ENCODE peak calls at places on chromosomes 7 and 10, in nine cellular contexts. One of them, this sample, is unnamed.

GRCh38 chr10:25745976-25746375 is 188.1 kb upstream of the MYO3A start:
- DNase-seq in aorta: no peak
- DNase-seq in neural progenitor cell: peak; percentile 8
- DNase-seq in right lobe of liver: no peak
- DNase-seq in GM12864: no peak
- DNase-seq in SJSA1: no peak
- DNase-seq in A549: no peak
- DNase-seq in PC-3: peak; percentile 38
- DNase-seq in Peyer's patch: no peak
- DNase-seq in this sample: peak; percentile 6

GRCh38 chr7:51303142-51303525 is 13.5 kb downstream of the COBL start:
- DNase-seq in GM12864: no peak
- DNase-seq in A549: no peak
- DNase-seq in right lobe of liver: no peak
- DNase-seq in PC-3: peak; percentile 45
- DNase-seq in Peyer's patch: no peak
- DNase-seq in aorta: no peak
- DNase-seq in SJSA1: no peak
- DNase-seq in neural progenitor cell: no peak
- DNase-seq in this sample: no peak

GRCh38 chr10:3225589-3225988 is 53.0 kb upstream of the PITRM1 start:
- DNase-seq in right lobe of liver: no peak
- DNase-seq in GM12864: no peak
- DNase-seq in Peyer's patch: no peak
- DNase-seq in A549: no peak
- DNase-seq in neural progenitor cell: no peak
- DNase-seq in SJSA1: no peak
- DNase-seq in PC-3: peak; percentile 15
- DNase-seq in aorta: no peak
- DNase-seq in this sample: peak; percentile 63

GRCh38 chr7:74134117-74134539 is 40.0 kb upstream of the EIF4H start:
- DNase-seq in SJSA1: no peak
- DNase-seq in PC-3: no peak
- DNase-seq in neural progenitor cell: no peak
- DNase-seq in GM12864: no peak
- DNase-seq in aorta: no peak
- DNase-seq in Peyer's patch: no peak
- DNase-seq in right lobe of liver: no peak
- DNase-seq in A549: no peak
- DNase-seq in this sample: peak; percentile 29

GRCh38 chr10:70053212-70053895 is 708 bp downstream of the MACROH2A2 start:
- DNase-seq in A549: no peak
- DNase-seq in PC-3: peak; percentile 41
- DNase-seq in SJSA1: no peak
- DNase-seq in right lobe of liver: peak; percentile 64
- DNase-seq in Peyer's patch: peak; percentile 55
- DNase-seq in aorta: no peak
- DNase-seq in neural progenitor cell: peak; percentile 58
- DNase-seq in GM12864: no peak
- DNase-seq in this sample: peak; percentile 50

GRCh38 chr10:92880233-92880861 is 32.0 kb downstream of the EXOC6 start:
- DNase-seq in A549: peak; percentile 30
- DNase-seq in SJSA1: no peak
- DNase-seq in neural progenitor cell: peak; percentile 59
- DNase-seq in PC-3: peak; percentile 60
- DNase-seq in Peyer's patch: no peak
- DNase-seq in aorta: no peak
- DNase-seq in right lobe of liver: no peak
- DNase-seq in GM12864: peak; percentile 10
- DNase-seq in this sample: peak; percentile 79

GRCh38 chr7:111529507-111530355 is 32.6 kb downstream of the IMMP2L start:
- DNase-seq in right lobe of liver: no peak
- DNase-seq in aorta: no peak
- DNase-seq in A549: no peak
- DNase-seq in PC-3: peak; percentile 83
- DNase-seq in Peyer's patch: no peak
- DNase-seq in neural progenitor cell: no peak
- DNase-seq in SJSA1: no peak
- DNase-seq in GM12864: no peak
- DNase-seq in this sample: peak; percentile 14

GRCh38 chr10:114271014-114271778 is 32.1 kb downstream of the VWA2 start:
- DNase-seq in aorta: no peak
- DNase-seq in Peyer's patch: no peak
- DNase-seq in SJSA1: peak; percentile 83
- DNase-seq in PC-3: peak; percentile 61
- DNase-seq in GM12864: no peak
- DNase-seq in A549: no peak
- DNase-seq in right lobe of liver: no peak
- DNase-seq in neural progenitor cell: no peak
- DNase-seq in this sample: no peak

GRCh38 chr10:49749144-49749543 is 13.0 kb downstream of the OGDHL start:
- DNase-seq in neural progenitor cell: no peak
- DNase-seq in PC-3: no peak
- DNase-seq in aorta: no peak
- DNase-seq in SJSA1: no peak
- DNase-seq in right lobe of liver: no peak
- DNase-seq in GM12864: no peak
- DNase-seq in A549: no peak
- DNase-seq in Peyer's patch: no peak
- DNase-seq in this sample: no peak

GRCh38 chr10:43059336-43059720 is 17.5 kb upstream of the RET start:
- DNase-seq in Peyer's patch: no peak
- DNase-seq in PC-3: no peak
- DNase-seq in aorta: no peak
- DNase-seq in SJSA1: no peak
- DNase-seq in A549: no peak
- DNase-seq in GM12864: no peak
- DNase-seq in neural progenitor cell: no peak
- DNase-seq in right lobe of liver: peak; percentile 18
- DNase-seq in this sample: no peak

GRCh38 chr10:71650397-71650796 is 69.2 kb downstream of the C10orf105 start:
- DNase-seq in GM12864: no peak
- DNase-seq in aorta: no peak
- DNase-seq in SJSA1: no peak
- DNase-seq in A549: no peak
- DNase-seq in Peyer's patch: no peak
- DNase-seq in neural progenitor cell: no peak
- DNase-seq in PC-3: no peak
- DNase-seq in right lobe of liver: no peak
- DNase-seq in this sample: no peak

GRCh38 chr10:44949127-44949802 is 10.3 kb upstream of the RASSF4 start:
- DNase-seq in aorta: no peak
- DNase-seq in neural progenitor cell: no peak
- DNase-seq in SJSA1: peak; percentile 8
- DNase-seq in PC-3: no peak
- DNase-seq in GM12864: no peak
- DNase-seq in right lobe of liver: no peak
- DNase-seq in A549: no peak
- DNase-seq in Peyer's patch: no peak
- DNase-seq in this sample: no peak

GRCh38 chr10:123485577-123485976 is 180.6 kb upstream of the GPR26 start:
- DNase-seq in neural progenitor cell: no peak
- DNase-seq in right lobe of liver: no peak
- DNase-seq in PC-3: no peak
- DNase-seq in SJSA1: no peak
- DNase-seq in A549: no peak
- DNase-seq in GM12864: no peak
- DNase-seq in Peyer's patch: no peak
- DNase-seq in aorta: no peak
- DNase-seq in this sample: no peak

GRCh38 chr10:77641788-77642397 is 4.3 kb upstream of the KCNMA1 start:
- DNase-seq in GM12864: no peak
- DNase-seq in Peyer's patch: no peak
- DNase-seq in neural progenitor cell: peak; percentile 87
- DNase-seq in PC-3: peak; percentile 100
- DNase-seq in aorta: peak; percentile 59
- DNase-seq in A549: peak; percentile 75
- DNase-seq in SJSA1: peak; percentile 72
- DNase-seq in right lobe of liver: no peak
- DNase-seq in this sample: peak; percentile 87

GRCh38 chr10:93218386-93218785 is 144.7 kb downstream of the CYP26A1 start:
- DNase-seq in SJSA1: no peak
- DNase-seq in PC-3: no peak
- DNase-seq in GM12864: no peak
- DNase-seq in Peyer's patch: no peak
- DNase-seq in aorta: no peak
- DNase-seq in right lobe of liver: no peak
- DNase-seq in A549: no peak
- DNase-seq in neural progenitor cell: no peak
- DNase-seq in this sample: no peak

GRCh38 chr10:34187201-34187600 is 627.9 kb downstream of the PARD3 start:
- DNase-seq in aorta: no peak
- DNase-seq in A549: no peak
- DNase-seq in GM12864: no peak
- DNase-seq in right lobe of liver: no peak
- DNase-seq in PC-3: no peak
- DNase-seq in neural progenitor cell: no peak
- DNase-seq in Peyer's patch: no peak
- DNase-seq in SJSA1: peak; percentile 86
- DNase-seq in this sample: no peak

GRCh38 chr10:52729259-52730104 is 43.1 kb downstream of the MBL2 start:
- DNase-seq in neural progenitor cell: peak; percentile 44
- DNase-seq in A549: peak; percentile 35
- DNase-seq in right lobe of liver: no peak
- DNase-seq in GM12864: no peak
- DNase-seq in aorta: no peak
- DNase-seq in PC-3: peak; percentile 95
- DNase-seq in SJSA1: no peak
- DNase-seq in Peyer's patch: no peak
- DNase-seq in this sample: peak; percentile 41

GRCh38 chr7:139575338-139575680 is 51.8 kb downstream of the CLEC2L start:
- DNase-seq in aorta: no peak
- DNase-seq in neural progenitor cell: no peak
- DNase-seq in Peyer's patch: no peak
- DNase-seq in SJSA1: no peak
- DNase-seq in A549: no peak
- DNase-seq in PC-3: no peak
- DNase-seq in GM12864: no peak
- DNase-seq in right lobe of liver: no peak
- DNase-seq in this sample: no peak

GRCh38 chr10:80204801-80205477 is 398 bp downstream of the ANXA11 start:
- DNase-seq in PC-3: peak; percentile 75
- DNase-seq in Peyer's patch: no peak
- DNase-seq in A549: no peak
- DNase-seq in right lobe of liver: no peak
- DNase-seq in SJSA1: no peak
- DNase-seq in GM12864: no peak
- DNase-seq in aorta: peak; percentile 59
- DNase-seq in neural progenitor cell: peak; percentile 57
- DNase-seq in this sample: peak; percentile 56

GRCh38 chr10:62266611-62267010 is 2.0 kb downstream of the RTKN2 start:
- DNase-seq in GM12864: no peak
- DNase-seq in right lobe of liver: no peak
- DNase-seq in PC-3: peak; percentile 44
- DNase-seq in A549: no peak
- DNase-seq in Peyer's patch: no peak
- DNase-seq in SJSA1: no peak
- DNase-seq in aorta: no peak
- DNase-seq in neural progenitor cell: no peak
- DNase-seq in this sample: no peak
- H3K4me3 ChIP-seq in GM12864: no peak overlapping the region
- H3K4me3 ChIP-seq in right lobe of liver: no peak overlapping the region
- H3K4me3 ChIP-seq in PC-3: peak overlapping the region; percentile 75
- H3K4me3 ChIP-seq in A549: no peak overlapping the region
- H3K4me3 ChIP-seq in Peyer's patch: no peak overlapping the region
- H3K4me3 ChIP-seq in SJSA1: no peak overlapping the region
- H3K4me3 ChIP-seq in aorta: no peak overlapping the region
- H3K4me3 ChIP-seq in neural progenitor cell: peak overlapping the region; percentile 92
- H3K4me3 ChIP-seq in this sample: no peak overlapping the region

GRCh38 chr7:150736864-150737263 is 354 bp upstream of the GIMAP5 start:
- DNase-seq in PC-3: no peak
- DNase-seq in SJSA1: no peak
- DNase-seq in right lobe of liver: no peak
- DNase-seq in GM12864: no peak
- DNase-seq in Peyer's patch: no peak
- DNase-seq in aorta: no peak
- DNase-seq in A549: no peak
- DNase-seq in neural progenitor cell: no peak
- DNase-seq in this sample: no peak

GRCh38 chr7:150737265-150738055 is at the start of gene GIMAP5:
- DNase-seq in PC-3: no peak
- DNase-seq in aorta: no peak
- DNase-seq in neural progenitor cell: no peak
- DNase-seq in GM12864: no peak
- DNase-seq in Peyer's patch: no peak
- DNase-seq in A549: no peak
- DNase-seq in SJSA1: no peak
- DNase-seq in right lobe of liver: no peak
- DNase-seq in this sample: no peak

GRCh38 chr7:150739045-150739432 is 1.8 kb downstream of the GIMAP5 start:
- DNase-seq in aorta: no peak
- DNase-seq in GM12864: no peak
- DNase-seq in Peyer's patch: no peak
- DNase-seq in A549: no peak
- DNase-seq in right lobe of liver: no peak
- DNase-seq in neural progenitor cell: no peak
- DNase-seq in SJSA1: no peak
- DNase-seq in PC-3: no peak
- DNase-seq in this sample: no peak

GRCh38 chr7:150740053-150740452 is 2.8 kb downstream of the GIMAP5 start:
- DNase-seq in aorta: no peak
- DNase-seq in neural progenitor cell: no peak
- DNase-seq in GM12864: no peak
- DNase-seq in A549: no peak
- DNase-seq in Peyer's patch: no peak
- DNase-seq in right lobe of liver: no peak
- DNase-seq in SJSA1: no peak
- DNase-seq in PC-3: no peak
- DNase-seq in this sample: no peak

GRCh38 chr7:150738092-150739044 is 1.1 kb downstream of the GIMAP5 start:
- DNase-seq in right lobe of liver: no peak
- DNase-seq in Peyer's patch: no peak
- DNase-seq in aorta: no peak
- DNase-seq in GM12864: no peak
- DNase-seq in PC-3: peak; percentile 80
- DNase-seq in SJSA1: no peak
- DNase-seq in neural progenitor cell: no peak
- DNase-seq in A549: no peak
- DNase-seq in this sample: no peak
- H3K4me3 ChIP-seq in right lobe of liver: peak overlapping the region; percentile 37
- H3K4me3 ChIP-seq in Peyer's patch: peak overlapping the region; percentile 61
- H3K4me3 ChIP-seq in aorta: no peak overlapping the region
- H3K4me3 ChIP-seq in GM12864: peak overlapping the region; percentile 77
- H3K4me3 ChIP-seq in PC-3: no peak overlapping the region
- H3K4me3 ChIP-seq in SJSA1: no peak overlapping the region
- H3K4me3 ChIP-seq in neural progenitor cell: no peak overlapping the region
- H3K4me3 ChIP-seq in A549: no peak overlapping the region
- H3K4me3 ChIP-seq in this sample: no peak overlapping the region

GRCh38 chr7:98341106-98341505 is 59.6 kb downstream of the BRI3 start:
- DNase-seq in GM12864: no peak
- DNase-seq in A549: no peak
- DNase-seq in PC-3: no peak
- DNase-seq in aorta: no peak
- DNase-seq in SJSA1: no peak
- DNase-seq in right lobe of liver: no peak
- DNase-seq in neural progenitor cell: no peak
- DNase-seq in Peyer's patch: no peak
- DNase-seq in this sample: no peak
- H3K4me3 ChIP-seq in GM12864: no peak overlapping the region
- H3K4me3 ChIP-seq in A549: no peak overlapping the region
- H3K4me3 ChIP-seq in PC-3: no peak overlapping the region
- H3K4me3 ChIP-seq in aorta: no peak overlapping the region
- H3K4me3 ChIP-seq in SJSA1: no peak overlapping the region
- H3K4me3 ChIP-seq in right lobe of liver: no peak overlapping the region
- H3K4me3 ChIP-seq in neural progenitor cell: no peak overlapping the region
- H3K4me3 ChIP-seq in Peyer's patch: no peak overlapping the region
- H3K4me3 ChIP-seq in this sample: no peak overlapping the region

GRCh38 chr7:44325181-44325671 is at the start of gene CAMK2B:
- DNase-seq in PC-3: no peak
- DNase-seq in neural progenitor cell: peak; percentile 65
- DNase-seq in Peyer's patch: no peak
- DNase-seq in SJSA1: no peak
- DNase-seq in aorta: no peak
- DNase-seq in right lobe of liver: no peak
- DNase-seq in A549: no peak
- DNase-seq in GM12864: no peak
- DNase-seq in this sample: peak; percentile 61
- H3K4me3 ChIP-seq in PC-3: peak within 1 kb of the TSS; percentile 44
- H3K4me3 ChIP-seq in neural progenitor cell: peak within 1 kb of the TSS; percentile 53
- H3K4me3 ChIP-seq in Peyer's patch: peak within 1 kb of the TSS; percentile 40
- H3K4me3 ChIP-seq in SJSA1: no peak within 1 kb of the TSS
- H3K4me3 ChIP-seq in aorta: peak within 1 kb of the TSS; percentile 36
- H3K4me3 ChIP-seq in right lobe of liver: peak within 1 kb of the TSS; percentile 20
- H3K4me3 ChIP-seq in A549: peak within 1 kb of the TSS; percentile 55
- H3K4me3 ChIP-seq in GM12864: no peak within 1 kb of the TSS
- H3K4me3 ChIP-seq in this sample: peak within 1 kb of the TSS; percentile 54